ENCODE peak calls at places on chromosomes 7 and 10, in four cellular contexts. W is endothelial cell, J is endodermal cell, S is RWPE2. H is an unnamed sample.

GRCh38 chr10:80416401-80417098 is 8.2 kb downstream of the PRXL2A start:
- DNase-seq in W (no peak), J (no peak), S (no peak), H (no peak)

GRCh38 chr7:155796381-155797261 is 15.6 kb downstream of the SHH start:
- DNase-seq in W (peak), J (peak), S (no peak), H (peak)

GRCh38 chr7:22806754-22807153 is 15.9 kb downstream of the TOMM7 start:
- DNase-seq in W (no peak), J (no peak), S (no peak), H (no peak)

GRCh38 chr7:14738086-14738485 is 164.5 kb downstream of the DGKB start:
- DNase-seq in W (no peak), J (no peak), S (no peak), H (no peak)

GRCh38 chr7:138889982-138890381 is 91.2 kb downstream of the KIAA1549 start:
- DNase-seq in W (no peak), J (no peak), S (no peak), H (no peak)

GRCh38 chr10:128739937-128740336 is 613.7 kb upstream of the MKI67 start:
- DNase-seq in W (peak), J (peak), S (no peak), H (no peak)

GRCh38 chr7:128084896-128085608 is 53.8 kb upstream of the LRRC4 start:
- DNase-seq in W (no peak), J (no peak), S (no peak), H (no peak)

GRCh38 chr7:104873346-104873849 is 140.6 kb upstream of the KMT2E start:
- DNase-seq in W (no peak), J (no peak), S (no peak), H (no peak)

GRCh38 chr7:22576941-22577927 is 77.2 kb upstream of the STEAP1B start:
- DNase-seq in W (no peak), J (no peak), S (no peak), H (no peak)

GRCh38 chr7:28005848-28006233 is 174.8 kb downstream of the JAZF1 start:
- DNase-seq in W (no peak), J (no peak), S (no peak), H (no peak)

GRCh38 chr10:119461380-119461779 is 81.1 kb downstream of the RGS10 start:
- DNase-seq in W (no peak), J (no peak), S (no peak), H (no peak)

GRCh38 chr7:8190121-8190895 is 71.7 kb downstream of the ICA1 start:
- DNase-seq in W (peak), J (peak), S (no peak), H (no peak)

GRCh38 chr10:22314852-22315251 is 1.3 kb upstream of the COMMD3 start:
- DNase-seq in W (no peak), J (no peak), S (no peak), H (no peak)

GRCh38 chr7:70016044-70016770 is 417.9 kb downstream of the AUTS2 start:
- DNase-seq in W (no peak), J (no peak), S (no peak), H (no peak)

GRCh38 chr7:26515462-26515861 is 223.8 kb downstream of the SNX10 start:
- DNase-seq in W (no peak), J (no peak), S (no peak), H (no peak)

GRCh38 chr7:49398236-49398635 is 375.2 kb upstream of the VWC2 start:
- DNase-seq in W (no peak), J (no peak), S (no peak), H (no peak)

GRCh38 chr10:25059990-25060389 is 43.6 kb downstream of the THNSL1 start:
- DNase-seq in W (no peak), J (peak), S (peak), H (no peak)

GRCh38 chr10:127990846-127991542 is 84.1 kb downstream of the PTPRE start:
- DNase-seq in W (no peak), J (no peak), S (no peak), H (no peak)

GRCh38 chr10:21495002-21495685 is 30.3 kb downstream of the SKIDA1 start:
- DNase-seq in W (peak), J (peak), S (no peak), H (no peak)

GRCh38 chr7:84492565-84493034 is 298.0 kb upstream of the SEMA3A start:
- DNase-seq in W (no peak), J (no peak), S (no peak), H (no peak)

GRCh38 chr7:55532150-55532917 is 40.0 kb downstream of the VOPP1 start:
- DNase-seq in W (no peak), J (no peak), S (no peak), H (no peak)

GRCh38 chr7:20402297-20403230 is 71.9 kb downstream of the ITGB8 start:
- DNase-seq in W (no peak), J (no peak), S (no peak), H (no peak)

GRCh38 chr7:44079221-44080021 is 2.9 kb downstream of the POLM start:
- DNase-seq in W (no peak), J (no peak), S (no peak), H (no peak)

GRCh38 chr10:44948713-44949112 is 10.9 kb upstream of the RASSF4 start:
- DNase-seq in W (no peak), J (no peak), S (no peak), H (no peak)

GRCh38 chr10:44949915-44950314 is 9.7 kb upstream of the RASSF4 start:
- DNase-seq in W (no peak), J (no peak), S (no peak), H (no peak)

GRCh38 chr10:44947356-44948152 is 12.0 kb upstream of the RASSF4 start:
- DNase-seq in W (no peak), J (no peak), S (no peak), H (no peak)

GRCh38 chr10:44950326-44951225 is 9.0 kb upstream of the RASSF4 start:
- DNase-seq in W (no peak), J (no peak), S (no peak), H (no peak)

GRCh38 chr10:44949127-44949802 is 10.3 kb upstream of the RASSF4 start:
- DNase-seq in W (no peak), J (no peak), S (no peak), H (no peak)
- TF ChIP-seq CTCF in W (no peak), J (peak), S (no peak), H (no peak)

GRCh38 chr7:99386584-99387238 is 12.2 kb downstream of the ARPC1B start:
- DNase-seq in W (no peak), J (no peak), S (no peak), H (no peak)
- TF ChIP-seq CTCF in W (no peak), J (peak), S (peak), H (no peak)

GRCh38 chr10:103679096-103679790 is 176.1 kb downstream of the SH3PXD2A start:
- DNase-seq in W (no peak), J (no peak), S (no peak), H (no peak)
- TF ChIP-seq CTCF in W (no peak), J (no peak), S (no peak), H (no peak)

GRCh38 chr7:152761116-152761748 is 1.7 kb downstream of the ACTR3B start:
- DNase-seq in W (no peak), J (peak), S (no peak), H (no peak)
- TF ChIP-seq CTCF in W (no peak), J (no peak), S (no peak), H (no peak)

DNA sequence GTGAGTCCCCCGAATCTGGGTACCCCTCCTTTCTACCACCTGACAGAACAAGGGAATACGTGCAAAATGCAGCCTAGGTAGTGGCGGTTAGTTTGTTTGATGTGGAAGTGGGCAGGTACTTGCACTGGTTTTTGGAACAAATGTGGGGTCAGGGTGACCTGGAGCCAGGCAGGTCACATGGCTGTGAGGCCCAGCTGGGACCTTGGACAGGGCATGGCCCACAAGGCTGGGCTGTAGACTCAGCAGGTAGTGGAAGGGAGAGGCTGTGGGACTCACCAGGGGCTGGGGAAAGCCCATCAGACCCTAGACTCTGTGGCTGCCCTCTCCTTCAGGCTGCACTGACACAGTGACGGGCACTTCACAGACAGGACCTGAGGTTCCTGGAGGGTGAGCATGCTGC is 159.9 kb upstream of the ADCY1 start:
- DNase-seq in W (no peak), J (no peak), S (no peak), H (no peak)
- TF ChIP-seq CTCF in W (no peak), J (no peak), S (no peak), H (no peak)

DNA sequence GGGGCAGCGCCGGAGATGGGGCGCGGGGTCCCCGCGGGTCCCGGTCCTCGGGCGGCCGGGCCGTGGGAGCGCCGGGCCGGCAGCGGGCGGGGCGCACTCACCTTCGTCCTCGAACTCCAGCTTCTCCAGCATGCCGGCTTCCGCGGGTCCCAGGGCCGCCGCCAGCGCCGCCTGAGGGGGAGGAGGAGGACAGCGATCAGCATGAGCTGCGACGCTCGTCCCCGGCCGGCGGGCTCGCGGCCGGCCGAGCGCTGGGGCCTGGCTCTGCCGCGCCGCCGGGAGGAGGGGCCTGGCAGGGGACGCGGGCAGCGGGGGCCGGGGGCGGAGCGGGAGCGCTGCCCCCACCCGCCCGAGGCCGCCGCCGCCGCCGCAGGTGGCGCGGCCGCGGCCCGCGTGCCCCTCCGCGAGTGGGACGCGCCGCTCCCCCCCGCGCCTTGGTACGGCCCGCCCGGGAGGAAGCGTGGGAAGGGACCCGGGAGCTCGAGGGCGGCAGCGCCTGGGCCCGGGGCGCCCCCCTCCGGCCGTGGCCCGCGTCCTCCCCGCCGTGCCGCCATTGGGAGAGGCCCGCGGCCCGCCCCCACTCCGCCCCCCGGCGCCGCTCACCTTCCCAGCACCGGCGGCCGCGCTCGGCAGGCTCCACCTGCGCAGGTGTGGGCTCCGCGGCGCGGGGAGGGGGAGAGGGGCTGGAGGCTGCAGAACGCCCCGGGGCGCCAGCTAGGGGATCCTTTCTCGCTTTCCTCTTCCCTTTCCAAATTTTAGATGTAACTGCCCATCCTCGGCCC is 112.5 kb upstream of the RHEB start:
- DNase-seq in W (peak), J (peak), S (no peak), H (peak)
- TF ChIP-seq CTCF in W (no peak), J (peak), S (peak), H (peak)

DNA sequence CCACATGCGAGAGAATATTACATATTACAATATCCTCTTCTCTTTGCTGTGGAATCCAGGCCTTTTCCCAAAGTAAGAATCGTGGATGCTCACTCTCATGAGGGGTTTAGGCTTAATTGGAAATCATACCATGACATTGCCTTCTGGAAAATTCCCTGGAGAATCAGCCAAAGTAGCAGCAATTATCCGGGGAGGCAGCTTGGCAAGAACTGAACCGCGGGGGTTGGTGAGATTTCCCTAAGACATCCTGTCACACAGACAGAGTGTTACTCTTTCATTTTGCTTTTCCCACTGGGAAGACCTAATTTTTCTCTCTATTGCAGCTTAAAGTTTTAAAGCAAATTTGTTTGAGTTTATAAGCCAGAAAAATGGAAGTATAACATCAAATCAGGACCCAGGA is 463.6 kb upstream of the DPP6 start:
- DNase-seq in W (no peak), J (no peak), S (no peak), H (no peak)
- TF ChIP-seq CTCF in W (no peak), J (no peak), S (no peak), H (no peak)

DNA sequence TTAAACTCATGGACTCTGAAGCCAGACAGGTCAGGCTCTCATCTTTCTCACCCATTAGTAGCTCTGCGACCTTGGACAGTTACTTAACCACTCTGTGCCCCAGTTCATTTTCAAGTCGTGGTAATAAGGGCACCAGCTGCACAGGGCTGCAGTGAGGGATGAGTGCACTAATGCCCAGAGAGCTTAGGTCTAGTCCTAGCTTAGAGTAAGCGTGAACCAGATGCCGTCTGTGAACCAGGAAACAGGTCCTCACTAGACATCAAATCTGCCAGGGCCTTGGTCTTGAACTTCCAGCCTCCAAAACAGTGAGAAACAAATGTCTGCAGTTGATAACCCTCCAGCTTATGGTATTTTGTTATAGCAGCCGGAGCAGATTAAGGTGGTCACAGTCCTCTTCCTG is 222.4 kb upstream of the PFKP start:
- DNase-seq in W (no peak), J (no peak), S (no peak), H (no peak)
- TF ChIP-seq CTCF in W (no peak), J (no peak), S (no peak), H (no peak)

DNA sequence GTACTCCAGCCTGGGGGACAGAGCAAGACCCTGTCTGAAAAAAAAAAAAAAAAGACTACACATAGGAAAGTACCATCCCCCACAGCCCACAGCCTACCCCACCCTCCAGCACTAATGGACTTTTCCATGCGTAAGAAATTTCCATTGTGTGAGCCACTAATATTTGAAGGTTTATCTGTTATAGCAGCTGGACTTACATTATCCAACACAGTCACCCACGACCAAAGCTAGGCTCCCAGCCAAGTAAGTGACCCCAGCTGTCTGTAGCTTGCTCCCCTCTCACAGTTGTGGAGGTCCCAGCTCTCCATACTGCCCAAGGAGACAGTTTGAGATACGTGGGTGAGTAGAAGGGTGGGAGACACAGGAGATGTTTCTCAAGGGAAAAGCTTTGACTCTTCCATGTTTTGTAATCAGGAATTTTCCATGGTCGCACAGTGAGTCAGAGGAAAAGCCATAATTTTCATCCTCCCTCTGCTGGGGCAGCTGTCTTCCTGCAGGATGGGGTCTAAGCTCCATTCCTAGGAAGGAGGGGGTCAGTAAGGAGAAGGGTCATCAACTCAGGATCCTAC is 57.4 kb downstream of the CAV1 start:
- DNase-seq in W (no peak), J (no peak), S (no peak), H (no peak)
- TF ChIP-seq CTCF in W (no peak), J (peak), S (no peak), H (no peak)

DNA sequence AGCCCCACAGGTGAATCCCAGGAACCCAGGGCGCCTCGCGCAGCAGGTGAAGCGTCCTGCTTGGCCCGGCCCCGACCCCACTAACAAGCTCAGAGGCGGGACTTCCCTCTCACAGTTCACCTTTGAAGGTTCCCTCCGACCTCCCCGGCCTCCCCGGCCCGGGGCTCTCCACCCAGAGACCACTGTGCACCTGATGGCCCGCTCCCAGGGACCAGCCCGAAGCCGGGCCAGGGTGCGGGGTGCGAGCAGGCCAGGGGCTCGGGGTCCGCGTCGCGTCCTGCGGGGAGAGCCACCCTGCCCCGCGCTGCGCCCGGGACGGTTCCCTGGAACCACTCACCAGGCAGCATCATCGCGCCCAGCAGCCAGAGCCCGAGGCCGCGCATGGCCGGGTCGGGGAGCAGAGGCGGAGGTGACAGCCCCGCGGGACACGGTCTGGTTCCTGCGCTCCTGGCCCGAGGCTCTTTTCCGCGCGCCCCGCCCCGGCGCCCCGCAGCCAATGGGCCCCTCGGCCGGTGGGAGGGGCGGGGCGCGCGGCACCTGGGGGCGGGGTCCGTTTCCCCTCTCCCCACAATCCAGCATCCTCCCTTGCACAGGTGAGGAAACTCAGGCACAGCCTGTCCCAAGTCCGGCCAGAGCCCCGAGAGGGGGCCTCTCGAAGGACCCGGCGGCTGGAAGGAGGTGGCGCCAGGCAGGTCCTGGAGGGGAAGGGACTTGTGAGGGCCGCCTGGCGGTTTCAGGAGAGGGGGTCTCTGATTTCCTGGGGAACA is at the start of gene ADAM8:
- DNase-seq in W (peak), J (peak), S (no peak), H (peak)
- TF ChIP-seq CTCF in W (no peak), J (peak), S (no peak), H (no peak)